ENCODE peak calls at places on chromosomes 13 and 19, in six cellular contexts. N, V, R, W, M and I are unnamed samples.

GRCh38 chr19:36128392-36128736 is 11.5 kb upstream of the CAPNS1 start:
- DNase-seq in R (peak), W (no peak), N (no peak), M (no peak), V (no peak), I (peak)

GRCh38 chr19:31334101-31334848 is 15.0 kb downstream of the TSHZ3 start:
- DNase-seq in W (no peak), N (no peak), R (no peak), M (no peak), V (peak), I (no peak)

GRCh38 chr19:9847087-9847671 is 12.1 kb downstream of the PIN1 start:
- DNase-seq in W (peak), M (peak), V (peak), R (peak), N (peak), I (peak)

GRCh38 chr13:23966221-23966690 is 69.0 kb upstream of the C1QTNF9B start:
- DNase-seq in M (no peak), V (no peak), N (no peak), W (no peak), R (no peak), I (no peak)

GRCh38 chr13:112587359-112587766 is 590 bp downstream of the TUBGCP3 start:
- DNase-seq in R (peak), M (peak), N (peak), V (peak), W (peak), I (peak)

GRCh38 chr13:23805015-23805583 is 84.1 kb downstream of the MIPEP start:
- DNase-seq in R (no peak), M (no peak), W (no peak), N (no peak), V (no peak), I (no peak)

GRCh38 chr19:15502264-15502663 is 6.1 kb upstream of the CYP4F22 start:
- DNase-seq in N (no peak), V (no peak), R (no peak), M (no peak), W (no peak), I (no peak)

GRCh38 chr19:4369109-4369887 is 25.9 kb downstream of the MPND start:
- DNase-seq in N (peak), M (no peak), R (no peak), V (peak), W (peak), I (peak)

GRCh38 chr19:2154587-2155075 is 3.3 kb upstream of the AP3D1 start:
- DNase-seq in N (peak), M (peak), W (no peak), R (no peak), V (peak), I (no peak)

GRCh38 chr13:38350114-38350617 is 515 bp downstream of the UFM1 start:
- DNase-seq in V (peak), M (peak), R (peak), W (peak), N (peak), I (peak)

GRCh38 chr19:49916839-49917733 is 11.9 kb upstream of the ATF5 start:
- DNase-seq in V (no peak), R (no peak), M (peak), W (no peak), N (no peak), I (no peak)

GRCh38 chr19:48627865-48628314 is 8.6 kb downstream of the SPHK2 start:
- DNase-seq in W (no peak), N (peak), V (no peak), M (no peak), R (no peak), I (no peak)

DNA sequence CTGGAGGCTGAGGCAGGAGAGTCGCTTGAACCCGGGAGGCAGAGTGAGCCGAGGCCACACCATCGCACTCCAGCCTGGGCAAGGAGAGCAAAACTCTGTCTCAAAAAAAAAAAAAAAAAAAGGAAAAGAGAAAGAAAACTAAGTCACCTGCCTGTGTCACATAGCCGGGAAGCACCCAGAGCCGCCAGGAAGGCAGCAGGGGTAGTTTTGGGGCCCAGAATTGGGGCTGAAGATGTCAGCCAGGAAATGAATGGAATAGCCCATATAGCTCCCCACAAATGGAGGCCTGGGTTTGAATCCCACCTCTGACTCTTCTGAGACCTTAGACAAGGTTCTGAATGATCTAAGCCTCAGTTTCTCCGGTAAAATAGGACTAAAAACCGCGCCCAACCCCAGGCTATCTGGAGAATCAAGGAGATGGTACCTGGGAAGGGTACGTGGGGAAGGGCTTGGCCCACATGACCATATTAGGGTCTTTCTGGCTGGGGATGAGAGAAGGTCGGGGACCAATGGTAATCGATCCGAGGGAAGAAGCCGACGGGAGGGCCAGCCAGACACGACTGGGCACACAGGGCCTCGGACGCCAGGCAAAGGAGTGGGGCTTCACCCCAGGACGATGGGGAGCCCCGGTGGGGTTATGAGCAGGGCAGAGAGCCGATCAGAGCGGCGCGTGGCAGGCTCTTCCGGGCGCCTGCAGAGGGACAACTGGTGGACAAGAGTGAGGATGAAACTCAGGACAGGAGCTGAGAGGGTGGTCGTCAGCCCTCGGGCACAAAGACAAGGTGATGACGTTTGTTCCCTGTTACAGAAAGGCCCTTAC is 14.4 kb downstream of the CCDC124 start:
- DNase-seq in R (no peak), N (peak), V (no peak), M (no peak), W (no peak), I (no peak)
- H2AFZ ChIP-seq in R (peak), N (peak), V (peak), M (peak), W (no peak), I (peak)

GRCh38 chr13:30088312-30088855 is 219.0 kb downstream of the KATNAL1 start:
- DNase-seq in W (no peak), V (peak), N (no peak), R (no peak), M (no peak), I (no peak)

GRCh38 chr13:30091691-30092090 is 215.7 kb downstream of the KATNAL1 start:
- DNase-seq in N (no peak), R (no peak), V (no peak), M (no peak), W (no peak), I (no peak)

GRCh38 chr13:30094015-30094533 is 213.3 kb downstream of the KATNAL1 start:
- DNase-seq in N (no peak), V (no peak), R (no peak), M (peak), W (no peak), I (no peak)

GRCh38 chr13:30091035-30091434 is 216.3 kb downstream of the KATNAL1 start:
- DNase-seq in W (no peak), M (no peak), V (no peak), R (no peak), N (no peak), I (no peak)
- H2AFZ ChIP-seq in W (no peak), M (no peak), V (no peak), R (no peak), N (no peak), I (no peak)

GRCh38 chr19:55653651-55654322 is 1.0 kb upstream of the U2AF2 start:
- DNase-seq in W (peak), R (peak), V (peak), M (peak), N (peak), I (peak)
- H2AFZ ChIP-seq in W (peak), R (peak), V (peak), M (peak), N (peak), I (peak)

GRCh38 chr13:49615844-49616687 is 12.2 kb upstream of the ARL11 start:
- DNase-seq in M (no peak), N (no peak), W (no peak), V (no peak), R (no peak), I (no peak)

GRCh38 chr13:49620170-49620621 is 8.1 kb upstream of the ARL11 start:
- DNase-seq in R (no peak), V (no peak), N (no peak), M (peak), W (no peak), I (no peak)

GRCh38 chr13:49622174-49622946 is 5.9 kb upstream of the ARL11 start:
- DNase-seq in N (no peak), W (no peak), R (no peak), V (no peak), M (no peak), I (no peak)

DNA sequence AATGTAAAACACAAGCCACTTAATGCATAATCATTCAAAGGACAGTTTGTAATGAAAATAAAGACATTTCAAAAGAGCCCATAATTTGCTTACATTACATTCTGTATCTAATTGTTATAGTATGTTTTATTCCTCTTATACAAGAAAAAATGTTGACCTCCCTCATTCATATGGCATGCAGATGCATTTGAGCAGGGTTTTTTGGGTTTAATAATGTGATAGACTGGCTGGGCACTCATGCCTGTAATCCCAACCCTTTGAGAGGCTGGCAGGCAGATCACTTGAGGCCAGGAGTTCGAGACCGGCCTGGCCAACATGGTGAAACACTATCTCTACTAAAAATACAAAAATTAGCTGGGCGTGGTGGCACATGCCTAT is 11.6 kb upstream of the ARL11 start:
- DNase-seq in M (no peak), W (no peak), V (no peak), R (no peak), N (no peak), I (no peak)
- H2AFZ ChIP-seq in M (no peak), W (no peak), V (peak), R (peak), N (peak), I (no peak)

DNA sequence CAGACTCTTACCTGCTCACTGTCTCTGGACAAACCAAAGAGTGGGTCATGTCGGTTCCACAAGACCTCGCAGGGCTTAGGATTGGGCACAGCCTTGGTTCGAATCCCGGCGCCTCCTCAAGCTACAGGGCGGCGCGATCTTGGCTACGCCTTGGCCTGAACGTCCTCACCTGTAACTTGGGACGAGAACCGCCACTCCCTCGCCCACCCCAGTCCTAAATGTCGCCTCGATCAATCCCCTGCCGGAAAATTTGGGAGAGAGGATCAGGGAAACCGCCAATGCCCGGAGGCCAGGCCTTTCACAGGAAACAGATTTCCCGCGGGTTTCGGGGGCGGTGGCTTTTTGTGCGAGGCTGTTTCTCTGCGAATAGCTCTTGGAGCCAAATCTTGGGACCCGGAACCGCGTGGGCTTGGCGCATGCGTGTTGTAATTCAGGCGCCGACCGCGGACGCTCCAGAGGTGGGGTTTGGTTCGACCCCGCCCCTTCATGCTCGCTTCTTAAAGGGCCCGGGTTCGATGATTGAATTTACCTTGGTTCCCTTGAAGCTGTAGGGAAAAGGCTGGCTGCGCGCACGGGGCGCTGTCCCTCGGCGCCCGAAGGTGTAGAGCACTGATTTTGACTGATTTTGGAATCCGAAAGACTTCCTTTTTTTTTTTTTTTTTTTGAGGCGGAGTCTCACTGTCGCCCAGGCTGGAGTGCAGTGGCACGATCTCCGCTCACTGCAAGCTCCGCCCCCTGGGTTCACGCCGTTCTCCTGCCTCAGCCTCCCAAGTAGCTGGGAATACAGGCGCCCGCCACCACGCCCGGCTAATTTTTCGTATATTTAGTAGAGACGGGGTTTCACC is at the start of gene NR2C2AP:
- DNase-seq in W (peak), M (peak), N (peak), R (peak), V (peak), I (peak)
- H2AFZ ChIP-seq in W (peak), M (peak), N (peak), R (peak), V (peak), I (peak)

DNA sequence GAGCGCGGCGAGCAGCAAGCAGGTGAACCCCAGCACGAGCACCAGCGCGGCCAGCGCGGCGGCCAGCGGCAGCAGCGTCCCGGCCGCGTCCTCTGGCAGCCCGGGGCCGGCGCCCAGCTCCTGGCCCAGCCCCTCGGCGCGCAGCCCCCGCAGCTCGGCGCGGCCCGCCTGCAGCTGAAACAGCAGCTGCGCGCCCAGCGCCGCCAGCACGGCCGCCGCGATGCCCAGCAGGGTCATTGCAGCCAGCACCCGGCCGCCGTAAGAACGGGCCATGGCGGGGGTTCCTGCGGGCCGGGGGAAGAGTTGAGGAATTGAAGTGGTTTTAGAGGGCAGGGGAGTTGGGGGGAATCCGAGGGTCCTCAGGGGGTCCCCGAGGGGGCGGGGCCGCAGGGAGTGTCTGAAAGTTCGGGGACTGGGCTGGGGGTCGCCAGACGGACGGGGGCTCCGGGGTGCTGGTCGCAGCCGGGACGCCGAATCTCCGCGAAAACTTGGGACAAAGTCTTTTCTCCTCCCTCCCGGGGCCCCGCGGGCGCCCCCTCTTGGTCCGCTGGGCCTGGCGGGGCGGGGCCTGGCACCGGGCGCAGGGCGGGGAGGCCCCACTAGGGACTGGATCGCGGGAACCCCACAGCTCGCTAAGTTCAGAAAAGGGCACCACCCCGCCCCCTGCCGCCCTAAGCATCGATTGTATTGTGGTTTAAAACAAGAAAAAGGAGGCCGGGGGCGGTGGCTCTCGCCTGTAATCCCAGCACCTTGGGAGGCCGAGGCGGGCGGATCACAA is at the start of gene TMEM221:
- DNase-seq in V (peak), N (peak), R (peak), M (peak), W (no peak), I (peak)
- H2AFZ ChIP-seq in V (no peak), N (no peak), R (peak), M (peak), W (no peak), I (peak)

GRCh38 chr19:32971012-32971595 is 654 bp downstream of the CEP89 start:
- DNase-seq in R (peak), V (peak), M (no peak), N (peak), W (no peak), I (no peak)

GRCh38 chr19:32977269-32977668 is 5.2 kb downstream of the FAAP24 start:
- DNase-seq in M (no peak), R (no peak), V (no peak), N (no peak), W (no peak), I (no peak)

GRCh38 chr19:32971715-32972540 is at the start of the genes CEP89 and FAAP24:
- DNase-seq in R (peak), N (peak), M (peak), W (peak), V (peak), I (peak)

GRCh38 chr19:32976223-32976805 is 4.3 kb downstream of the FAAP24 start:
- DNase-seq in N (peak), W (peak), M (peak), R (peak), V (peak), I (peak)
- H2AFZ ChIP-seq in N (peak), W (no peak), M (no peak), R (no peak), V (no peak), I (no peak)

GRCh38 chr13:75641026-75641425 is 4.9 kb downstream of the LMO7 start:
- DNase-seq in R (no peak), W (no peak), N (no peak), M (no peak), V (no peak), I (no peak)
- H2AFZ ChIP-seq in R (no peak), W (no peak), N (no peak), M (no peak), V (no peak), I (no peak)